ENCODE peak calls at places on chromosomes 6 and 20, in seven cellular contexts. F is brain microvascular endothelial cell, M is B cell, G is RWPE1, Q is fibroblast of mammary gland, V is pancreas, Z is spleen. N is an unnamed sample.

GRCh38 chr6:111984516-111985201 is 69.2 kb upstream of the CCN6 start:
- DNase-seq in F (no peak), M (no peak), G (no peak), Q (no peak), V (no peak), Z (no peak), N (no peak)

GRCh38 chr20:20894753-20895152 is 182.3 kb upstream of the RALGAPA2 start:
- DNase-seq in F (no peak), M (no peak), G (no peak), Q (no peak), V (no peak), Z (no peak), N (no peak)

GRCh38 chr6:16504608-16505007 is 256.7 kb downstream of the ATXN1 start:
- DNase-seq in F (no peak), M (peak), G (no peak), Q (no peak), V (no peak), Z (no peak), N (no peak)

GRCh38 chr20:3231889-3232588 is 7.0 kb downstream of the SLC4A11 start:
- DNase-seq in F (no peak), M (no peak), G (no peak), Q (no peak), V (no peak), Z (no peak), N (no peak)

GRCh38 chr6:142481466-142481865 is 179.7 kb downstream of the ADGRG6 start:
- DNase-seq in F (no peak), M (no peak), G (no peak), Q (no peak), V (no peak), Z (no peak), N (no peak)

GRCh38 chr6:14696367-14696766 is 549.5 kb upstream of the JARID2 start:
- DNase-seq in F (no peak), M (no peak), G (no peak), Q (no peak), V (no peak), Z (no peak), N (no peak)

GRCh38 chr6:153103256-153103655 is 27.8 kb downstream of the RGS17 start:
- DNase-seq in F (no peak), M (no peak), G (no peak), Q (no peak), V (no peak), Z (no peak), N (no peak)

GRCh38 chr6:1837868-1838267 is 228.2 kb downstream of the FOXC1 start:
- DNase-seq in F (no peak), M (no peak), G (no peak), Q (no peak), V (no peak), Z (no peak), N (no peak)

GRCh38 chr6:169791721-169792131 is 40.3 kb downstream of the ERMARD start:
- DNase-seq in F (no peak), M (no peak), G (no peak), Q (no peak), V (no peak), Z (no peak), N (peak)

GRCh38 chr6:3490622-3490980 is 33.8 kb upstream of the SLC22A23 start:
- DNase-seq in F (no peak), M (no peak), G (no peak), Q (peak), V (no peak), Z (no peak), N (no peak)

GRCh38 chr6:112199001-112199403 is 55.4 kb downstream of the LAMA4 start:
- DNase-seq in F (no peak), M (no peak), G (no peak), Q (no peak), V (no peak), Z (no peak), N (no peak)

GRCh38 chr6:33927551-33927950 is 123.7 kb upstream of the MLN start:
- DNase-seq in F (peak), M (no peak), G (peak), Q (peak), V (no peak), Z (no peak), N (no peak)

GRCh38 chr6:133817460-133818047 is 71.4 kb upstream of the TCF21 start:
- DNase-seq in F (no peak), M (no peak), G (no peak), Q (no peak), V (no peak), Z (no peak), N (no peak)

GRCh38 chr6:112027942-112028674 is 25.8 kb upstream of the CCN6 start:
- DNase-seq in F (no peak), M (no peak), G (no peak), Q (peak), V (no peak), Z (no peak), N (no peak)

GRCh38 chr20:31822421-31823330 is 3.5 kb downstream of the MYLK2 start:
- DNase-seq in F (peak), M (peak), G (peak), Q (peak), V (peak), Z (peak), N (peak)

DNA sequence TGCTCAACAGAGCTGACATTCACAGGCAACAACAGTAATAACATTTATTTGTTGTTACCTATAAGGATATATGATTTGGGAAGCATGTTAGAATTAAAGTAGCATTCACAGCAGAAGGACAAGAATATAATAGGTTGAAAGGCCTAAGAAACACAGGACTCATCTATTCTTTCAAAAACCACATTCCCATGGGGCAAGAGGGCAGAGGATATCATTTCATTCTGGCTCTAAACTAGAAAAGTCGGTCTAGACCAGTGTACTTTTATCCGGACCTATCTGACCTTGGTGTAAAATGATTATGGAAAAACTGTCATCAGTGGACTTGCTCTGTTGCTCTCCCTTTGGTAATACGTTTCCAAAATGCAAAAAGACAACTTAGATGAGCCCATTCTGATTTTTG is 914.7 kb upstream of the CITED2 start:
- DNase-seq in F (no peak), M (no peak), G (no peak), Q (no peak), V (no peak), Z (no peak), N (no peak)
- TF ChIP-seq CTCF in F (no peak), M (no peak), G (no peak), Q (no peak), V (no peak), Z (no peak), N (no peak)

DNA sequence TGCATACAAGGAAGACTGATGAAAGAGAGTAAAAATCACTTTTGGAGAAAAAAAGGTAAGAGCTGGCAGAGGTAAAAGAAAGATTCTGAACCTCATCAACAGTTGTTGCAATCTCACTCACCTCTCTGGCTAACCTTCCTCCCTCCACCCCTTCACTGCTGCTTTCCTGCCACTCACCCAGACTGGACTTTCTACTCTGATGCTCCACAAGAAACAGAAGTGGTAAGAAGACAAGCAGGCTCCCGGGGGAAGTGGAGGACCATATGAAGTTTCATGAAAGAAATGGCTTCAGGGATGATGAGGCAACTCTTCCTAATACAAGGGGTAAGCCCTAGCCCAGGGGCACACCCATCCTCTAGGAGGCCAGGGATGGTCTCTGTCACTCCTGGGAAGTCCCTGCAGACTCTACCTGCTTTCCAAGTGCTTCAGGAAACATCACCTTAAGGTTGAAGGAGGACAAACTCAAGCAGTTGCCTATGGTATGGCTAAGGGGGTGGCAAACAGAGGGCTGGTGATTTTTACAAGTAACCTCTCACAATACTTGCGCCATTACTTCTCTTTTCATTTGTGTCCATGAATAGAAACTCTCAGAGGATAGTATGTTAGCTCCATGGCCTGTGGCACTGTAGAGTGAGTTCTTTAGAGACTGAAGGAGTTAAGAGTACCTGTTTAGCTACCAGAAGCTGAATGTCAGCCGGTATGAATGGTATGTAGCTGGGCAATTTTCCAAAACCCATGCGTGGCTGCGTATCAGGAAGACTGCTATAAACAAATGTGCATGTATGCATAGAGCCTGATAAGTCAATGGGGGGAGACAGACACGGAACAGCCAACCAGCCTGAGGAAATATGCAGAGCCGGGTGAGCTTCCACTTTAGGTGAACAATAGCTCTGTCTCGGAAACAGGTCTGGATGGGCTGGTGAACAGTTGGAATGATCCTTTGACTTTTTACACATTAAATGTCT is 112.0 kb downstream of the BACH2 start:
- DNase-seq in F (peak), M (no peak), G (peak), Q (no peak), V (no peak), Z (no peak), N (no peak)
- TF ChIP-seq CTCF in F (no peak), M (no peak), G (no peak), Q (no peak), V (no peak), Z (no peak), N (no peak)

DNA sequence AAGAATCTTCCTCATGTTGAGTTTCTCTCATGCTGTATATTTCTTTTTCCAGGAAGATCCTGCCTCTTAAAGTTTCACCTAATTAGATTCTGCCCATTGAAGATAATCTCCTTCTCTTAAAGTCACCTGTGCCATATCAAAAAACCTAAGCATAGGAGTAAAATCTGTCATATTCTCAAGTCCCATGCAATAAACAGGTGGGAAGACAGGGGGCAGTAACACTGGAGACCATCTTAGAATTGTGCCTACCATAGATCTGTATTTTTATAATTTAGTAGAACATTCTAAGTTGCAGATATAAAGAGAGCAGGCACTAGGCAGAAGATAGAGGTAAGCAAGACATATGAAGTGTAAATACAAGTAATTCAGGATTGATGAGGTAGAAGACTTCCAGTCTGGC is 763.5 kb upstream of the MANEA start:
- DNase-seq in F (no peak), M (no peak), G (no peak), Q (no peak), V (no peak), Z (no peak), N (no peak)
- TF ChIP-seq CTCF in F (peak), M (no peak), G (no peak), Q (no peak), V (no peak), Z (no peak), N (peak)

GRCh38 chr20:40813213-40813510 is 124.1 kb upstream of the MAFB start:
- DNase-seq in F (no peak), M (no peak), G (no peak), Q (no peak), V (no peak), Z (no peak), N (peak)

GRCh38 chr20:40811004-40811403 is 122.0 kb upstream of the MAFB start:
- DNase-seq in F (no peak), M (no peak), G (no peak), Q (no peak), V (no peak), Z (no peak), N (peak)

GRCh38 chr20:40810336-40810735 is 121.3 kb upstream of the MAFB start:
- DNase-seq in F (no peak), M (no peak), G (no peak), Q (no peak), V (no peak), Z (no peak), N (peak)

GRCh38 chr20:40812415-40813212 is 123.6 kb upstream of the MAFB start:
- DNase-seq in F (no peak), M (no peak), G (peak), Q (no peak), V (no peak), Z (no peak), N (peak)

GRCh38 chr20:40811660-40812414 is 122.8 kb upstream of the MAFB start:
- DNase-seq in F (no peak), M (no peak), G (no peak), Q (no peak), V (no peak), Z (no peak), N (peak)
- TF ChIP-seq CTCF in F (peak), M (no peak), G (no peak), Q (no peak), V (no peak), Z (no peak), N (peak)